ENCODE peak calls at places on chromosomes 16 and 17, in four cellular contexts. L is left ventricle myocardium inferior, S is occipital lobe, A is cardiac muscle cell. R is an unnamed sample.

GRCh38 chr17:81438024-81438664 is 42.9 kb downstream of the BAHCC1 start:
- DNase-seq in L (no peak), S (no peak), A (no peak), R (no peak)

GRCh38 chr17:31156326-31156725 is 61.5 kb downstream of the NF1 start:
- DNase-seq in L (no peak), S (no peak), A (no peak), R (peak)

GRCh38 chr16:21937387-21937829 is 15.8 kb upstream of the UQCRC2 start:
- DNase-seq in L (no peak), S (no peak), A (no peak), R (no peak)

GRCh38 chr17:50183439-50184001 is 17.7 kb downstream of the SGCA start:
- DNase-seq in L (no peak), S (no peak), A (no peak), R (no peak)

GRCh38 chr16:85055503-85056210 is 28.1 kb downstream of the KIAA0513 start:
- DNase-seq in L (no peak), S (peak), A (peak), R (no peak)

GRCh38 chr17:28612936-28613872 is 781 bp downstream of the RSKR start:
- DNase-seq in L (no peak), S (no peak), A (peak), R (no peak)

GRCh38 chr16:82585675-82586074 is 41.1 kb upstream of the CDH13 start:
- DNase-seq in L (no peak), S (no peak), A (no peak), R (no peak)

GRCh38 chr17:80940171-80941123 is 51.2 kb upstream of the CHMP6 start:
- DNase-seq in L (no peak), S (no peak), A (no peak), R (no peak)

GRCh38 chr16:51535591-51535990 is 384.5 kb upstream of the SALL1 start:
- DNase-seq in L (no peak), S (no peak), A (no peak), R (no peak)

GRCh38 chr17:79576333-79576732 is 34.5 kb downstream of the RBFOX3 start:
- DNase-seq in L (no peak), S (no peak), A (no peak), R (no peak)

GRCh38 chr17:21303441-21304065 is 19.0 kb downstream of the MAP2K3 start:
- DNase-seq in L (peak), S (no peak), A (no peak), R (no peak)

GRCh38 chr17:82351713-82352488 is 7.1 kb upstream of the TEX19 start:
- DNase-seq in L (peak), S (peak), A (peak), R (peak)

GRCh38 chr17:1715803-1716075 is 5.6 kb upstream of the TLCD2 start:
- DNase-seq in L (no peak), S (no peak), A (no peak), R (no peak)

GRCh38 chr16:86337581-86338402 is 172.5 kb upstream of the FOXF1 start:
- DNase-seq in L (no peak), S (no peak), A (no peak), R (no peak)

GRCh38 chr17:58277107-58277506 is 3.6 kb downstream of the MPO start:
- DNase-seq in L (no peak), S (no peak), A (no peak), R (no peak)

GRCh38 chr17:15930426-15930825 is 14.5 kb upstream of the ADORA2B start:
- DNase-seq in L (no peak), S (no peak), A (no peak), R (no peak)

GRCh38 chr17:19654901-19655300 is 6.3 kb downstream of the ALDH3A2 start:
- DNase-seq in L (no peak), S (no peak), A (no peak), R (no peak)

GRCh38 chr16:87698676-87699179 is 67.1 kb downstream of the KLHDC4 start:
- DNase-seq in L (no peak), S (no peak), A (no peak), R (no peak)

GRCh38 chr17:73017653-73018052 is 74.8 kb downstream of the SLC39A11 start:
- DNase-seq in L (no peak), S (no peak), A (no peak), R (no peak)

GRCh38 chr17:57311281-57312216 is 55.2 kb downstream of the MSI2 start:
- DNase-seq in L (no peak), S (no peak), A (no peak), R (no peak)

GRCh38 chr16:69273009-69273408 is 38.1 kb upstream of the VPS4A start:
- DNase-seq in L (no peak), S (no peak), A (no peak), R (no peak)

GRCh38 chr17:63989622-63990345 is 8.4 kb upstream of the PRR29 start:
- DNase-seq in L (peak), S (no peak), A (no peak), R (no peak)

GRCh38 chr16:67660564-67661028 is at the start of gene PARD6A:
- DNase-seq in L (peak), S (peak), A (peak), R (peak)

GRCh38 chr17:50056961-50057330 is 1.0 kb downstream of the ITGA3 start:
- DNase-seq in L (no peak), S (no peak), A (peak), R (no peak)

GRCh38 chr16:27922433-27922832 is 141.1 kb downstream of the GSG1L start:
- DNase-seq in L (no peak), S (no peak), A (peak), R (no peak)

R was measured in HFF-Myc.